ENCODE peak calls at places on chromosome 16, in four cellular contexts. P is stomach, Z is GM12892, G is GM23338. V is an unnamed sample.

GRCh38 chr16:12685806-12686205 is 117.9 kb downstream of the CPPED1 start:
- DNase-seq in P (no peak), Z (no peak), G (no peak), V (no peak)

GRCh38 chr16:1655269-1655807 is 22.7 kb upstream of the JPT2 start:
- DNase-seq in P (no peak), Z (no peak), G (no peak), V (no peak)

GRCh38 chr16:70586731-70587130 is 59.6 kb upstream of the IL34 start:
- DNase-seq in P (no peak), Z (no peak), G (no peak), V (no peak)

GRCh38 chr16:89420204-89420603 is 70.2 kb downstream of the ANKRD11 start:
- DNase-seq in P (no peak), Z (no peak), G (no peak), V (no peak)

GRCh38 chr16:87328846-87329245 is 11.7 kb upstream of the C16orf95 start:
- DNase-seq in P (no peak), Z (no peak), G (no peak), V (no peak)

GRCh38 chr16:89288577-89288844 is 71.0 kb downstream of the ZNF778 start:
- DNase-seq in P (no peak), Z (no peak), G (no peak), V (no peak)

GRCh38 chr16:86565181-86565631 is 1.4 kb upstream of the FOXC2 start:
- DNase-seq in P (no peak), Z (no peak), G (peak), V (no peak)

GRCh38 chr16:64196444-64196843 is 925.4 kb downstream of the CDH11 start:
- DNase-seq in P (no peak), Z (no peak), G (no peak), V (no peak)

GRCh38 chr16:70380205-70380918 is 33.7 kb downstream of the DDX19A start:
- DNase-seq in P (peak), Z (no peak), G (peak), V (peak)

GRCh38 chr16:35745191-35745590 is 2285.8 kb downstream of the TP53TG3F start:
- DNase-seq in P (no peak), Z (no peak), G (no peak), V (no peak)

GRCh38 chr16:22225060-22225459 is 19.0 kb downstream of the EEF2K start:
- DNase-seq in P (no peak), Z (no peak), G (peak), V (no peak)

GRCh38 chr16:17138801-17139200 is 332.0 kb downstream of the XYLT1 start:
- DNase-seq in P (no peak), Z (no peak), G (peak), V (no peak)

GRCh38 chr16:19858006-19858653 is 26.5 kb downstream of the GPRC5B start:
- DNase-seq in P (no peak), Z (no peak), G (no peak), V (no peak)

GRCh38 chr16:64983983-64984382 is 137.9 kb downstream of the CDH11 start:
- DNase-seq in P (no peak), Z (no peak), G (peak), V (no peak)

GRCh38 chr16:86924537-86924936 is 346.2 kb downstream of the FOXL1 start:
- DNase-seq in P (no peak), Z (no peak), G (no peak), V (no peak)

GRCh38 chr16:31427441-31428276 is 501 bp downstream of the COX6A2 start:
- DNase-seq in P (peak), Z (no peak), G (peak), V (no peak)

GRCh38 chr16:15874745-15875314 is 13.6 kb downstream of the CEP20 start:
- DNase-seq in P (peak), Z (no peak), G (peak), V (no peak)

GRCh38 chr16:4734063-4734729 is at the start of the genes ANKS3 and DNAAF8:
- DNase-seq in P (peak), Z (peak), G (peak), V (peak)
- TF ChIP-seq POLR2AphosphoS5 in P (peak), Z (peak), G (peak), V (no peak)

GRCh38 chr16:29816694-29817441 is 916 bp downstream of the PAGR1 start:
- DNase-seq in P (peak), Z (peak), G (peak), V (no peak)
- TF ChIP-seq POLR2AphosphoS5 in P (peak), Z (no peak), G (peak), V (no peak)

GRCh38 chr16:9337262-9338032 is 246.0 kb downstream of the HAPSTR1 start:
- DNase-seq in P (no peak), Z (no peak), G (no peak), V (no peak)

GRCh38 chr16:9338510-9338909 is 247.1 kb downstream of the HAPSTR1 start:
- DNase-seq in P (no peak), Z (no peak), G (no peak), V (no peak)

GRCh38 chr16:9334091-9334490 is 242.6 kb downstream of the HAPSTR1 start:
- DNase-seq in P (no peak), Z (no peak), G (no peak), V (no peak)

GRCh38 chr16:9340402-9341095 is 249.1 kb downstream of the HAPSTR1 start:
- DNase-seq in P (no peak), Z (no peak), G (no peak), V (no peak)

DNA sequence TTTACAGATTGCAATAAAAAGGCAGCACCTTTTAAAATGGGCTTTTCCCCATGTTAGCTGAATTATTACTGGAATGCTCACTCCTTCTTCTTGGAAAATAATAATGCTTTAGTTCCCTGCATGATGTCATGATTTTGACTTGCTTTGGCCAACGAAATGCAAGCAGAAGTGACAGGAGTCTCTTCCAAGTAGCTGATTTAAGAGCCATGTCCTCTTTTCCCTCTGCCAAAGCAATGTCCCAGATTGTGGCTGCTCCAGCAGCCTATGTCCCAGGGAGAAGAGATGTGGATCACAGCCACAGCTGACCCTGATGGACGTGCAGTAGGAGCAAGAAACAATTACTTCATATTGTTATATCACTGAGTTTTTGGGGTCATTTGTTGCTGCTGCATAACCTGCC is 246.6 kb downstream of the HAPSTR1 start:
- DNase-seq in P (no peak), Z (no peak), G (no peak), V (no peak)
- TF ChIP-seq POLR2AphosphoS5 in P (no peak), Z (no peak), G (no peak), V (no peak)

GRCh38 chr16:569445-570254 is at the start of gene PIGQ:
- DNase-seq in P (peak), Z (peak), G (peak), V (peak)
- TF ChIP-seq POLR2AphosphoS5 in P (no peak), Z (no peak), G (no peak), V (no peak)

V was measured in suprapubic skin.